ENCODE peak calls at places on chromosome 2, in four cellular contexts. D is neural progenitor cell, E is PC-3, T is MM.1S. Z is an unnamed sample.

GRCh38 chr2:96213379-96213778 is 4.8 kb upstream of the STARD7 start:
- DNase-seq in E (no peak), T (no peak), D (no peak), Z (no peak)

GRCh38 chr2:4549811-4550210 is 846.4 kb downstream of the DCDC2C start:
- DNase-seq in D (no peak), E (no peak), T (no peak), Z (no peak)

GRCh38 chr2:128734521-128735295 is 416.0 kb upstream of the HS6ST1 start:
- DNase-seq in D (no peak), E (no peak), T (no peak), Z (no peak)

GRCh38 chr2:238382381-238382781 is 44.3 kb upstream of the ASB1 start:
- DNase-seq in T (no peak), E (no peak), D (no peak), Z (peak; percentile 17)

GRCh38 chr2:139721454-139721995 is 941.3 kb upstream of the NXPH2 start:
- DNase-seq in T (no peak), E (no peak), D (peak; percentile 38), Z (no peak)

GRCh38 chr2:217279571-217279970 is 419.7 kb upstream of the TNP1 start:
- DNase-seq in E (peak; percentile 86), T (no peak), D (no peak), Z (peak; percentile 97)

GRCh38 chr2:108786008-108786353 is 590 bp upstream of the CCDC138 start:
- DNase-seq in E (peak; percentile 3), T (no peak), D (no peak), Z (no peak)

GRCh38 chr2:99680946-99681345 is 191.1 kb upstream of the REV1 start:
- DNase-seq in T (no peak), D (no peak), E (peak; percentile 18), Z (peak; percentile 95)

GRCh38 chr2:130152816-130153595 is 8.1 kb upstream of the CCDC74B start:
- DNase-seq in T (no peak), E (no peak), D (no peak), Z (no peak)

GRCh38 chr2:71510196-71510807 is 56.9 kb downstream of the DYSF start:
- DNase-seq in E (peak; percentile 73), T (peak; percentile 45), D (peak; percentile 83), Z (peak; percentile 75)

GRCh38 chr2:148614024-148614331 is 30.6 kb upstream of the EPC2 start:
- DNase-seq in D (peak; percentile 69), T (no peak), E (peak; percentile 22), Z (no peak)

GRCh38 chr2:33134086-33134763 is 187.5 kb downstream of the LTBP1 start:
- DNase-seq in T (no peak), E (peak; percentile 98), D (peak; percentile 41), Z (peak; percentile 97)

GRCh38 chr2:160224060-160224459 is 24.0 kb upstream of the ITGB6 start:
- DNase-seq in D (no peak), E (peak; percentile 96), T (peak; percentile 39), Z (peak; percentile 100)

GRCh38 chr2:232300894-232301387 is 77.6 kb upstream of the ALPP start:
- DNase-seq in D (no peak), T (no peak), E (peak; percentile 95), Z (peak; percentile 22)

GRCh38 chr2:113246606-113247005 is 32.1 kb downstream of the PAX8 start:
- DNase-seq in T (no peak), D (no peak), E (no peak), Z (no peak)

GRCh38 chr2:98419977-98420725 is 24.5 kb upstream of the INPP4A start:
- DNase-seq in D (no peak), E (peak; percentile 14), T (no peak), Z (peak; percentile 3)

GRCh38 chr2:65366595-65367125 is 65.7 kb downstream of the SPRED2 start:
- DNase-seq in E (peak; percentile 99), D (no peak), T (no peak), Z (peak; percentile 98)

GRCh38 chr2:66846887-66847286 is 412.0 kb downstream of the MEIS1 start:
- DNase-seq in D (no peak), E (no peak), T (no peak), Z (no peak)

GRCh38 chr2:147989809-147990403 is 30.6 kb downstream of the ORC4 start:
- DNase-seq in E (peak; percentile 66), T (peak; percentile 50), D (peak; percentile 16), Z (peak; percentile 78)

GRCh38 chr2:239257511-239257937 is 143.3 kb downstream of the HDAC4 start:
- DNase-seq in E (peak; percentile 51), T (peak; percentile 28), D (no peak), Z (peak; percentile 90)

GRCh38 chr2:26298638-26299393 is 47.1 kb upstream of the SELENOI start:
- DNase-seq in E (no peak), T (no peak), D (peak; percentile 49), Z (peak; percentile 81)

GRCh38 chr2:54336136-54336976 is 80.3 kb upstream of the TSPYL6 start:
- DNase-seq in E (no peak), D (no peak), T (no peak), Z (peak; percentile 87)

GRCh38 chr2:25257032-25257455 is 84.7 kb downstream of the DNMT3A start:
- DNase-seq in E (no peak), D (peak; percentile 63), T (no peak), Z (no peak)

GRCh38 chr2:50148632-50149031 is 883.3 kb downstream of the NRXN1 start:
- DNase-seq in T (no peak), D (peak; percentile 7), E (no peak), Z (no peak)

GRCh38 chr2:239824051-239824694 is 201.0 kb downstream of the NDUFA10 start:
- DNase-seq in T (peak; percentile 81), E (peak; percentile 91), D (peak; percentile 70), Z (peak; percentile 11)

GRCh38 chr2:23661276-23662050 is 265.5 kb downstream of the ATAD2B start:
- DNase-seq in E (no peak), D (no peak), T (no peak), Z (peak; percentile 4)

GRCh38 chr2:24919100-24919976 is 699 bp downstream of the ADCY3 start:
- DNase-seq in E (peak; percentile 54), D (no peak), T (peak; percentile 85), Z (peak; percentile 65)

GRCh38 chr2:158718851-158719250 is 76.3 kb upstream of the DAPL1 start:
- DNase-seq in D (no peak), E (no peak), T (no peak), Z (no peak)

GRCh38 chr2:74142340-74142739 is 5.4 kb downstream of the BOLA3 start:
- DNase-seq in T (no peak), E (peak; percentile 17), D (peak; percentile 44), Z (peak; percentile 15)

GRCh38 chr2:32969444-32970162 is 22.9 kb downstream of the LTBP1 start:
- DNase-seq in T (no peak), E (no peak), D (no peak), Z (no peak)

GRCh38 chr2:26477126-26477910 is 606 bp downstream of the OTOF start:
- DNase-seq in D (peak; percentile 31), T (no peak), E (no peak), Z (peak; percentile 17)

GRCh38 chr2:222311978-222312738 is 13.4 kb upstream of the PAX3 start:
- DNase-seq in E (no peak), T (no peak), D (peak; percentile 65), Z (no peak)
- TF ChIP-seq EZH2 in E (no peak), T (no peak), D (peak; percentile 92), Z (no peak)

GRCh38 chr2:37670378-37671012 is 947 bp downstream of the CDC42EP3 start:
- DNase-seq in D (peak; percentile 42), T (peak; percentile 41), E (no peak), Z (peak; percentile 40)
- H3K9ac ChIP-seq in D (peak overlapping the region; percentile 31), T (peak overlapping the region; percentile 64), E (peak overlapping the region; percentile 68), Z (peak overlapping the region; percentile 86)

DNA sequence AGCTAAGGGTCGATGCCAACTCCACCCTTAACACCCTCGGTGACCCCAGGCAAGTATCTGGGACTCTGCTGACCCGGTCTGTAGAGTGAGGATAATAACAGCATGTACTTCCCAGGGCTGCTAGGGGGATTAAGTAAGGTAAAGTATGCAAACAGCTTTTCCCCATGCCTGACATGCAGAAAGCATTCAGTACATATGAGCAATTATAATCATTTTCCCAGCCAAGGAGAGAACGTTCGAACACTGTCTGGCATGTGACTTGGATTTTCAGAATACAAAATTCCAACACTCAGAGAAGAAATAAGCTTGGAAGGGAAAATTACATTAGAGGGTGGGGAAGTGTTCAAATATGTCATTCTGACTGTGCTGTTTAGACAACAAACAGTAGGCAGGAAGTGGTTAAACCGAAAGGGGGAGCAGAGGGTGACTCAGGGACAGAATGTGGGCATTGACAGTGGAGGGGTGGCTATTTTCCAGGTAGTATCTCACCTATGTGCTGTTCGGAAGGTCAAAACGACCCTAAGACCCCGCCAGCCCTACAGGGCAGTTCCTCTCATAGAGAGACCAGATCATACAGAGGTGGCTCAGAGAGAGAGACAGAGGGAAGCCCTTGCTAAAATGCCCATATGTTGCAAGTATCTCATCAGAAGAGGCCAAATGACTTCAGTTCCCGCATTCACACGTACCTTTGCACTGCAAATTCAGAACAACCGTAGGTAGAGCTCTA is 14.9 kb downstream of the ASPRV1 start:
- DNase-seq in E (peak; percentile 95), D (no peak), T (peak; percentile 57), Z (peak; percentile 63)
- TF ChIP-seq EZH2phosphoT487 in E (no peak), D (no peak), T (no peak), Z (no peak)

DNA sequence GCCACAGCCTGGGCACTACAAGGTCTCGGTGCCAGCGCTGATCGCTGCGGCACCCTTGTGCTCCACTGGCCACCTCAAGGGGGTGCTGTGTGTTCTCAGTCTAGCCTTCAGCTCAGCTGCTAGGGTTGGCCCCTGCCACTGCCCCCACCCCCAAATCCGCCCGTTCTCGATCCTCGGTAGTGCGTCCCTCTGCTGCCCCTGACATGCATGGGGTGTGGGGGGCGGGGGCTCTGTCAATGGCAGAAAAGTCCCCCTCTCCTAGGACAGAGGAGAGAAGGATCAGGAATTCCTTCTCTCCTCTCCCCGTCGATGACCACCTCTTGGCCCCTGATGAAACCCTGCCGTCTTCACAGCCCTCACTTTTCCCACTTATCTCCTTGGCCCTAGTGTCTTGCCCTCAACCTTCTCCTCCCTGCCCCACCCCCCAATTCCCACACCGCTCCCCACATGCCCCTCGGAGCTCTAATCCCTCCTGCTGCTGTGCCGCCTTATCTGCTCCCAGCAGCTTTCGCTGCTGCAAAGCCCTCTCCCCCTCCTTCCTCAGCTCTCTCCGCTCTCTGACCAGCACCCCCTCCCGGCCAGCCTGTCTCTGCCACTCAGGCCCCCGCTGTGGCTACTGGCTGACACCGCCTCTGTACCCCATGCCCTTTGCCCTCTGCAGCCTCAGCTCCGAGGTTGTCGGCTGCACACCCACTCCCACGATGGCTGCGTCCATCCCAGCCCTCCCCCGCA is 4.3 kb upstream of the ASIC4 start:
- DNase-seq in T (no peak), D (peak; percentile 88), E (peak; percentile 61), Z (peak; percentile 79)
- TF ChIP-seq EZH2 in T (no peak), D (no peak), E (no peak), Z (no peak)